ENCODE peak calls at places on chromosomes 2 and 18, in five cellular contexts. H is upper lobe of left lung, C is H1, X is stomach, I is suprapubic skin. B is an unnamed sample.

GRCh38 chr18:51191139-51191717 is 6.3 kb downstream of the MEX3C start:
- DNase-seq in I (no peak), X (no peak), C (no peak), H (no peak), B (no peak)

GRCh38 chr2:152894051-152894450 is 175.6 kb downstream of the ARL6IP6 start:
- DNase-seq in X (no peak), I (no peak), C (no peak), H (no peak), B (no peak)

GRCh38 chr2:235893129-235893698 is 275.0 kb downstream of the GBX2 start:
- DNase-seq in X (no peak), H (no peak), C (no peak), I (no peak), B (no peak)

GRCh38 chr2:164992818-164993217 is 37.5 kb upstream of the SLC38A11 start:
- DNase-seq in I (no peak), X (peak; percentile 61), H (peak; percentile 28), C (no peak), B (peak; percentile 66)

GRCh38 chr2:65097844-65098243 is 32.1 kb downstream of the RAB1A start:
- DNase-seq in C (no peak), H (no peak), I (no peak), X (no peak), B (no peak)

GRCh38 chr2:236102971-236103370 is 65.2 kb downstream of the GBX2 start:
- DNase-seq in I (no peak), H (no peak), C (no peak), X (no peak), B (no peak)

GRCh38 chr18:10926565-10927194 is 222.7 kb downstream of the PIEZO2 start:
- DNase-seq in C (no peak), X (no peak), I (no peak), H (no peak), B (peak; percentile 43)

GRCh38 chr18:21177742-21178305 is 64.2 kb upstream of the GREB1L start:
- DNase-seq in X (no peak), I (no peak), C (no peak), H (no peak), B (no peak)

GRCh38 chr18:39667905-39668304 is 2102.3 kb upstream of the CELF4 start:
- DNase-seq in C (no peak), H (no peak), X (no peak), I (no peak), B (no peak)

GRCh38 chr18:30177056-30177455 is 865.5 kb downstream of the DSC3 start:
- DNase-seq in H (no peak), C (no peak), X (no peak), I (no peak), B (no peak)

GRCh38 chr2:191927319-191927867 is 80.5 kb upstream of the CAVIN2 start:
- DNase-seq in X (peak; percentile 77), C (no peak), H (peak; percentile 91), I (no peak), B (peak; percentile 46)

GRCh38 chr2:73107211-73107926 is 5.4 kb downstream of the RAB11FIP5 start:
- DNase-seq in H (no peak), I (no peak), X (no peak), C (no peak), B (no peak)

GRCh38 chr2:5560981-5561380 is 131.2 kb upstream of the SOX11 start:
- DNase-seq in H (no peak), X (no peak), I (no peak), C (no peak), B (no peak)

GRCh38 chr2:138421315-138421970 is 80.1 kb upstream of the SPOPL start:
- DNase-seq in C (no peak), I (no peak), X (no peak), H (no peak), B (no peak)

DNA sequence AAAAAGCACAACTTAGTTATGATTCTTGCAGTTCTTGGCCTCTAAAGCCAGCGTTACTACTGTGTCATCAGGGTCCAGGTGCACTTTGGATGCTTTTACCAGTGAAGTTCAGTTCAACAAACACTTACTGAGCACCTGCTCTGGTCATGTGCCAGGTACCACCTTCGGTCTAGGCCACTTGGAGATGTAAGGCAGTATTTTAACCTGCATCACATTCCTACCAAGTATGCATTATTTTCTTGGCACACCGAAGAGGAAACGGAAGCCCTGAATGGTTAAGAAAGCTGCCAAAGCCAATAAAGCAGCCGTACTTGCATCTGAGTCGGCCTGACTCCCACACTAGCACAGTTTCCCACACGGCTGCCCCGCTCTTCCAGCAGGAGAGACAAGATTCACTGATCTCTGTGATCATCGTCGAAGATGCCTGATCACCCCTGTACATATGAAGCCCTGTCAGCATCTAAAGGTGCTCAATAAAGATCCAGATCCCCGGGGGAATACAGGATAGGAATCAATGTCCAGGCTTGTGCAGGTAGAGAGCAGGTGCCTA is 427.1 kb downstream of the EIPR1 start:
- DNase-seq in X (no peak), C (no peak), H (no peak), I (no peak), B (no peak)
- TF ChIP-seq EP300 in X (no peak), C (no peak), H (no peak), I (no peak), B (no peak)

GRCh38 chr2:232295971-232296370 is 82.6 kb upstream of the ALPP start:
- DNase-seq in H (no peak), I (no peak), C (no peak), X (no peak), B (no peak)
- TF ChIP-seq EP300 in H (no peak), I (no peak), C (no peak), X (no peak), B (no peak)

DNA sequence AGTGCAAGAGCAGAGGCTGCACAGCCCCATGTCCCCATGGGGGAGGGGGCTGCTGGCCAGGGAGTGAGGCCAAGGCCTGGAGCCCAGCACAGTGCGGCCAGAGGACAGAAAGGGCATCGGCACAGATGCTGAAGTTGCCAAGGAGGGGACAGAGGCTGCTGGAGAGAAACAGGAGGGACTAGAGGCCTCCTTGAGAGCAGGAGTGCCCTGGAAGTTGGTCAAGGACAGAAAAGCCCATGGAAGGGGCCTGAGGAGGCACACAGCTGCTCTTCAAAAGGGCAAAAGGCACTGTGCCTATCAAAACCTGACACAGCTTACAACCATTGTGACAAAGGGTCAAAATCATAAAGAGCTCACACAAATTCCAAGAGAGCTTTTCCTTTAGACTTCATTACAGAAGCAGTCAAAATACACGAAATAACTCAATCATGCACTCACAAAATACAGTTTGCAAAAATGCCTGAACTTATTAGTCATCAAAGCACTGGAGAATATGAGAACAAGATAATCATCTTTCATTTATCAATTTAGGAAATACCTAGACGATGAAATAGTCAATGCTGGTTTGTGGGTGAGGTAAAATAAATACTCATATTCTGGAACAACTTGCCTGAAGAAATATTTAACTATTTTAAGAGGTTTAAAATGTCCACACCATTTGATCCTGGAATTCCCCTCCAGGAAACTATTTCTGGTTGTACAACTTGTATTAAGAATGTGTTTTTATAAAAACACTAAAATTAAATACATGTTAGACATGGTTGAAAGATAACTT is 79.6 kb downstream of the USP40 start:
- DNase-seq in H (no peak), I (no peak), C (no peak), X (no peak), B (no peak)
- TF ChIP-seq EP300 in H (no peak), I (no peak), C (no peak), X (no peak), B (no peak)

GRCh38 chr2:12059616-12060441 is 313.4 kb downstream of the LPIN1 start:
- DNase-seq in C (no peak), X (no peak), H (no peak), I (no peak), B (no peak)
- TF ChIP-seq EP300 in C (no peak), X (no peak), H (no peak), I (no peak), B (no peak)

DNA sequence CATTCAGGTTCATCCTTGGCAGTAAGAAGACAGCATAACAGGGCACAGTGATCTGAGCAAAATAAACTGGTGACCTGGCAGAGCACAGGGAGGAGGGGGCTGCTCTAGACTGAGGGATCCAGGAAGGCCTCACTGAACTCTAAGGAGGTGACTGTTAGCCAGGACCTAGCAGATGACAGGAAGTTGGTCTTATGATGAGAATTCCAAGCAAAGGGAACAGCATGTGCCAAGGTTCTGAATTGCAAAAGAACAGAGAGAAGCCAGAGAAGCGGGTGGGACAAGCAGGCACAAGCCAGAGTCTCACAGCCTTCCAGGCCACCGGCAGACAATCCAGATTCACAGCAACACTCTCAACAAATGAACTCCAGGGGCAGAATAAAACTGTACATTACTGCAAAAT is 152.7 kb upstream of the PTPRM start:
- DNase-seq in X (no peak), I (no peak), C (no peak), H (no peak), B (no peak)
- TF ChIP-seq EP300 in X (no peak), I (peak; percentile 74), C (no peak), H (no peak), B (no peak)

DNA sequence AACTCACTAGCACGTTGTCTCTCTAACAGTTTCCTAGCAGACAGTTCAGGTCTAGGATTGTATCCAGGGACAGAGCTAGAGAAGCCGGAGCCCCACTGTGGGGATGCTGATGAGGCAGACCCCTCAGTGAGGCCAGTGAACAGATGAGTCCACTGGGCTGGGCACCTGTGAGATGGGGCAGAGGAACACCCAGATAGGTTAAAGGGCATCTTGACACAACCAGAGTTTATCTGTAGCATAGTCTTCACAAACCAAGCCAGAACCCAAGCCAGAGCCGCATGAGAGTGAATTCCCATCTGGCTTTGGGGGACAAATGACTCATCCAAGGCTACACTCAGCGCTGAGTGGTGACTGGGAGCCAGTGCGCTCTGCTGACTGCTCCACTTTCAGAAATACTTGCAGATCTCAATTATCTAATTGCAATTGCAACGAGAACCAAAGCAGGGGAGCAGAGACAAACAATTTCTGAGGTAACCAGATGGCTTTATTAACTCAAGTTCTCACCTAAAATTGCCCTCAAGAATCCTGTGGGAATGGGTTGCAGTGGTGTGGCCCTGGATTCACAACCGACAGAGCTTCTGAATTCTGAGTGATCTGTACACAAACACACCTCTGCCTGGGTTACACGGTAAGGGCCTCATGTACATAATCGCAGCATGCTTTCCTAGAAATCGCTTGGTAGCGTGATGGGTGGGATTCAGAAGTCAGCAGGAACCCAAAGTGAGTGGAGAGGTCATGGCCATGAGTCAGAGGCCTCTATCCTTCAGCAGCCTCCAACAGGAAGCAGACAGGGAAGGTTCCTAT is 48.7 kb upstream of the MSH2 start:
- DNase-seq in H (no peak), I (no peak), X (no peak), C (no peak), B (no peak)
- TF ChIP-seq EP300 in H (no peak), I (no peak), X (no peak), C (no peak), B (no peak)

B was measured in ovary.